ENCODE peak calls at places on chromosomes 5 and 9, in seven cellular contexts. I is MM.1S, Z is GM23338, O is PC-9, W is PC-3, K is GM23248, V is HCT116. A is an unnamed sample.

GRCh38 chr5:142984016-142984415 is 213.8 kb downstream of the ARHGAP26 start:
- DNase-seq in Z (no peak), O (no peak), W (no peak), K (no peak), V (no peak), I (no peak), A (no peak)

GRCh38 chr9:116697887-116698286 is 10.8 kb downstream of the TRIM32 start:
- DNase-seq in Z (no peak), I (no peak), O (no peak), W (no peak), V (no peak), K (no peak), A (no peak)

GRCh38 chr9:137140151-137141012 is 1.4 kb downstream of the GRIN1 start:
- DNase-seq in K (no peak), W (no peak), V (no peak), Z (no peak), O (no peak), I (no peak), A (no peak)

GRCh38 chr5:57441557-57441956 is 41.1 kb downstream of the ACTBL2 start:
- DNase-seq in Z (no peak), I (no peak), O (peak; percentile 77), K (peak; percentile 97), V (no peak), W (peak; percentile 30), A (peak; percentile 73)

GRCh38 chr9:8960254-8960653 is 1160.7 kb upstream of the DMAC1 start:
- DNase-seq in K (no peak), W (no peak), O (no peak), I (no peak), Z (no peak), V (no peak), A (no peak)

GRCh38 chr9:14212697-14213420 is 101.1 kb downstream of the NFIB start:
- DNase-seq in K (no peak), W (no peak), I (no peak), O (peak; percentile 69), Z (no peak), V (no peak), A (no peak)

GRCh38 chr5:158897444-158898160 is 202.1 kb downstream of the EBF1 start:
- DNase-seq in K (no peak), I (no peak), W (no peak), V (no peak), O (no peak), Z (no peak), A (no peak)

GRCh38 chr9:35920004-35920658 is 10.8 kb downstream of the SPAAR start:
- DNase-seq in K (peak; percentile 54), V (no peak), O (no peak), I (no peak), W (no peak), Z (no peak), A (peak; percentile 68)

GRCh38 chr9:78694950-78695349 is 398.0 kb downstream of the PSAT1 start:
- DNase-seq in O (no peak), Z (no peak), V (no peak), W (no peak), K (no peak), I (no peak), A (no peak)

GRCh38 chr9:79195904-79196303 is 375.9 kb upstream of the TLE4 start:
- DNase-seq in Z (no peak), I (no peak), V (no peak), O (no peak), W (no peak), K (peak; percentile 85), A (no peak)

GRCh38 chr9:116687762-116688160 is 656 bp downstream of the TRIM32 start:
- DNase-seq in K (peak; percentile 48), V (no peak), I (no peak), O (no peak), W (no peak), Z (peak; percentile 28), A (peak; percentile 31)

GRCh38 chr5:67640011-67640410 is 443.4 kb upstream of the CD180 start:
- DNase-seq in V (no peak), W (no peak), Z (no peak), K (no peak), O (no peak), I (no peak), A (no peak)

GRCh38 chr5:27592231-27592630 is 553.8 kb upstream of the CDH9 start:
- DNase-seq in O (no peak), I (no peak), K (no peak), V (no peak), Z (peak; percentile 9), W (peak; percentile 63), A (no peak)

GRCh38 chr5:30607301-30607700 is 586.2 kb upstream of the CDH6 start:
- DNase-seq in O (no peak), V (no peak), Z (peak; percentile 39), I (no peak), W (peak; percentile 19), K (no peak), A (no peak)

GRCh38 chr9:92668746-92669526 is 995 bp downstream of the IPPK start:
- DNase-seq in V (no peak), W (peak; percentile 50), K (peak; percentile 86), O (peak; percentile 67), I (peak; percentile 58), Z (peak; percentile 46), A (peak; percentile 77)

GRCh38 chr5:117590944-117591343 is 1016.3 kb upstream of the SEMA6A start:
- DNase-seq in V (peak; percentile 15), W (peak; percentile 5), K (no peak), I (peak; percentile 79), O (no peak), Z (peak; percentile 64), A (peak; percentile 49)

GRCh38 chr9:84278131-84278530 is 62.4 kb downstream of the SLC28A3 start:
- DNase-seq in O (no peak), V (no peak), W (peak; percentile 46), Z (no peak), I (no peak), K (peak; percentile 70), A (no peak)

GRCh38 chr9:95286151-95286550 is 31.4 kb downstream of the FANCC start:
- DNase-seq in W (no peak), V (no peak), O (no peak), I (no peak), Z (no peak), K (no peak), A (no peak)

GRCh38 chr5:60652206-60652605 is 47.8 kb downstream of the DEPDC1B start:
- DNase-seq in K (peak; percentile 94), O (peak; percentile 69), V (no peak), Z (no peak), W (peak; percentile 87), I (no peak), A (no peak)

GRCh38 chr9:18474778-18475177 is 825 bp downstream of the ADAMTSL1 start:
- DNase-seq in W (peak; percentile 60), Z (no peak), I (no peak), K (peak; percentile 78), V (no peak), O (no peak), A (no peak)

GRCh38 chr5:140554454-140554853 is 2.8 kb downstream of the SRA1 start:
- DNase-seq in O (no peak), W (no peak), I (no peak), V (no peak), K (peak; percentile 77), Z (no peak), A (no peak)

GRCh38 chr9:95316794-95317118 is 753 bp downstream of the FANCC start:
- DNase-seq in O (peak; percentile 69), W (peak; percentile 76), K (peak; percentile 78), I (peak; percentile 59), Z (peak; percentile 95), V (peak; percentile 45), A (peak; percentile 81)

GRCh38 chr9:89714316-89714715 is 109.5 kb downstream of the GADD45G start:
- DNase-seq in I (no peak), Z (no peak), W (no peak), O (no peak), K (no peak), V (no peak), A (no peak)

GRCh38 chr9:36316629-36317317 is 58.5 kb upstream of the GNE start:
- DNase-seq in K (no peak), V (no peak), Z (no peak), I (no peak), W (no peak), O (no peak), A (no peak)

GRCh38 chr9:92332577-92333287 is 7.0 kb downstream of the CENPP start:
- DNase-seq in K (no peak), O (no peak), V (no peak), Z (no peak), W (no peak), I (no peak), A (no peak)

GRCh38 chr9:130058154-130058553 is 4.4 kb downstream of the GPR107 start:
- DNase-seq in W (peak; percentile 26), K (peak; percentile 38), I (peak; percentile 11), O (no peak), V (no peak), Z (peak; percentile 56), A (no peak)

GRCh38 chr5:128546658-128547281 is 8.7 kb upstream of the FBN2 start:
- DNase-seq in I (peak; percentile 37), Z (peak; percentile 81), O (peak; percentile 35), K (no peak), W (peak; percentile 82), V (no peak), A (no peak)

GRCh38 chr5:37208883-37209808 is 40.0 kb downstream of the CPLANE1 start:
- DNase-seq in W (no peak), Z (peak; percentile 33), O (no peak), I (peak; percentile 7), K (peak; percentile 76), V (no peak), A (no peak)

GRCh38 chr9:117091529-117091928 is 323.3 kb downstream of the ASTN2 start:
- DNase-seq in Z (peak; percentile 46), I (no peak), K (no peak), V (no peak), O (no peak), W (no peak), A (no peak)

GRCh38 chr5:174338204-174339010 is 292.9 kb downstream of the NSG2 start:
- DNase-seq in V (no peak), K (peak; percentile 25), O (no peak), I (no peak), W (peak; percentile 27), Z (no peak), A (peak; percentile 60)
- H3K9me2 ChIP-seq in V (no peaks in the 10 kb centered on the region), K (no peaks in the 10 kb centered on the region), O (no peaks in the 10 kb centered on the region), I (no peaks in the 10 kb centered on the region), W (no peaks in the 10 kb centered on the region), Z (no peaks in the 10 kb centered on the region), A (no peaks in the 10 kb centered on the region)

DNA sequence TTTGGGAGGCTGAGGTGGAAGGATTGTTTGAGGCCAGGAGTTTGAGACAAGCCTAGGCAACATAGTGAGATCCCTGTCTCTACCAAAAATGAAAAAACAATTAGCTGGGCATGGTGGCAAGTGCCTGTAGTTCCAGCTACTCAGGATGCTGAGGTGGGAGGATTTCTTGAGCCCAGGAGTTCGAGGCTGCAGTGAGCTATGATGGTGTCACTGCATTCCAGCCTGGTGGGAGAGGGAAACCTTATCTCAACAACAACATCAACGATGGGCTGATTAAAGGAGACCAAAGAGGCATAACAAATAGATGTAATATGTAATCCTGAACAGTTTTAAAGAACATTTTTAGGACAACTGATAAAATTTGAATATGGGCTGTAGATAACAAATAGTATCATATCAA is 34.2 kb upstream of the PANK3 start:
- DNase-seq in O (no peak), Z (no peak), V (no peak), I (no peak), W (no peak), K (no peak), A (no peak)
- H2AFZ ChIP-seq in O (no peak overlapping the region), Z (no peak overlapping the region), V (no peak overlapping the region), I (no peak overlapping the region), W (no peak overlapping the region), K (no peak overlapping the region), A (no peak overlapping the region)

GRCh38 chr9:132183134-132183533 is 21.3 kb downstream of the NTNG2 start:
- DNase-seq in V (no peak), W (no peak), I (no peak), O (no peak), Z (no peak), K (no peak), A (no peak)
- TF ChIP-seq EZH2 in V (no peak), W (no peak), I (no peak), O (no peak), Z (no peak), K (no peak), A (no peak)

GRCh38 chr5:75366787-75367186 is 29.8 kb downstream of the HMGCR start:
- DNase-seq in Z (no peak), K (no peak), W (no peak), O (no peak), V (no peak), I (peak; percentile 85), A (no peak)
- H3K9me2 ChIP-seq in Z (no peaks in the 10 kb centered on the region), K (no peaks in the 10 kb centered on the region), W (no peaks in the 10 kb centered on the region), O (no peaks in the 10 kb centered on the region), V (no peaks in the 10 kb centered on the region), I (no peaks in the 10 kb centered on the region), A (no peaks in the 10 kb centered on the region)

A was measured in hepatocyte.